ENCODE peak calls at places on chromosomes 7 and 10, in seven cellular contexts. W, S, R, G, L, E and M are unnamed samples.

GRCh38 chr7:42964849-42965805 is 33.0 kb downstream of the MRPL32 start:
- DNase-seq in W (peak; percentile 55), G (no peak), L (peak; percentile 54), R (no peak), E (no peak), S (no peak), M (no peak)

GRCh38 chr10:47346572-47347302 is 1.4 kb upstream of the RBP3 start:
- DNase-seq in L (no peak), E (no peak), G (peak; percentile 19), R (no peak), S (no peak), W (peak; percentile 23), M (no peak)

GRCh38 chr10:74276416-74276815 is 125.4 kb downstream of the ADK start:
- DNase-seq in E (no peak), S (no peak), L (no peak), R (no peak), G (no peak), W (no peak), M (no peak)

GRCh38 chr10:23826399-23826798 is 382.5 kb upstream of the KIAA1217 start:
- DNase-seq in L (peak; percentile 20), E (no peak), G (no peak), W (peak; percentile 64), S (no peak), R (no peak), M (peak; percentile 77)

GRCh38 chr10:516766-517165 is 172.7 kb downstream of the DIP2C start:
- DNase-seq in G (no peak), R (no peak), E (no peak), S (no peak), W (no peak), L (no peak), M (no peak)

GRCh38 chr7:114740095-114740494 is 181.8 kb upstream of the MDFIC start:
- DNase-seq in E (no peak), S (no peak), L (no peak), R (no peak), G (no peak), W (no peak), M (no peak)

GRCh38 chr7:21507627-21508343 is 35.1 kb upstream of the DNAH11 start:
- DNase-seq in E (no peak), G (no peak), S (peak; percentile 39), L (peak; percentile 67), W (peak; percentile 58), R (peak; percentile 42), M (peak; percentile 18)

GRCh38 chr7:95396136-95397032 is at the start of gene PON3:
- DNase-seq in R (no peak), L (peak; percentile 10), S (no peak), W (no peak), G (peak; percentile 50), E (no peak), M (no peak)

GRCh38 chr10:58982470-58983239 is 193.8 kb upstream of the PHYHIPL start:
- DNase-seq in E (no peak), S (no peak), W (no peak), G (no peak), R (no peak), L (peak; percentile 8), M (no peak)

DNA sequence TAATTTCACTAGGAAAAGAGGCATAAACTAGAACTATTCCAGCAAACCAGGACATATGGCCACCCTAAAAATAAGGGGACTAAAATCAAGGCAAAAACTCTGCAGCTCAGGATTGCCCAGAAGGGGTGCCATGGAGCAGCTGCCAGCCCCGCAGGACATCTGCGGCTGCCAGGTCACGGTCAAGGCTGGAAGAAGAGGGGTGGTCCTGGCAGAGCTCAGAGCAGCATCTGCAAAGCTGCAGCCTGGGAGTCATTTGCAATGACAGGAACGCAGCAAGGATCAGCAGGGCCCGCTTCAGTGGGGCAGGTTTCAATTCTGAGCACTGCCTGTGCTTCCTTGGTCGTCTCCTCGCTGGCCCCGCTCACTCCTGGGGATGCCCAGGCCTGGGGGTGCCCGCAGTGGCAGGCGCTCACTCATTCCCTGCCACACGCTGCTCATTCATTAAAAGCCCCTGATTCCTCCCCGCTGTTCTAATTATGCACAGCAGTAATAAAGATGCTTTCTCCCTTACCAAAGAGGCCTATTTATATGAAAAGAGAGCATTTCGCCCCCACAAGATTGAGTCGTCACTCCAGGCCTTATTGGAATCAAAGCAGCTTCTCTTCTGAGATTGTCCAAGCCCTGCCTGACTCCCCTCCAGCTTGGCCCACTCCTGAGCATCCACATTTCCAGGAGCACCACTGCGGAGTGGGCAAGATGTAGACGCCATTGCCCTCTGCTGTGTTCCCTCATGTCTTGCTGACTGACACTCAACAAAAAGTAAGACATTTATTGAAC is 4.6 kb downstream of the HSPA12A start:
- DNase-seq in W (no peak), S (no peak), R (no peak), L (no peak), G (no peak), E (no peak), M (peak; percentile 28)
- TF ChIP-seq CTCF in W (no peak), S (peak; percentile 62), R (peak; percentile 36), L (peak; percentile 38), G (no peak), E (no peak), M (peak; percentile 34)

GRCh38 chr7:29764227-29764626 is 42.1 kb upstream of the WIPF3 start:
- DNase-seq in R (no peak), W (peak; percentile 13), S (no peak), E (no peak), L (no peak), G (no peak), M (peak; percentile 9)
- TF ChIP-seq CTCF in R (no peak), W (no peak), S (no peak), E (no peak), L (peak; percentile 1), G (peak; percentile 20), M (no peak)

GRCh38 chr7:93551063-93551895 is 23.2 kb downstream of the CALCR start:
- DNase-seq in R (peak; percentile 56), S (peak; percentile 45), L (peak; percentile 77), E (no peak), W (peak; percentile 51), G (no peak), M (no peak)
- TF ChIP-seq CTCF in R (peak; percentile 60), S (peak; percentile 86), L (peak; percentile 62), E (no peak), W (peak; percentile 48), G (peak; percentile 19), M (peak; percentile 64)

DNA sequence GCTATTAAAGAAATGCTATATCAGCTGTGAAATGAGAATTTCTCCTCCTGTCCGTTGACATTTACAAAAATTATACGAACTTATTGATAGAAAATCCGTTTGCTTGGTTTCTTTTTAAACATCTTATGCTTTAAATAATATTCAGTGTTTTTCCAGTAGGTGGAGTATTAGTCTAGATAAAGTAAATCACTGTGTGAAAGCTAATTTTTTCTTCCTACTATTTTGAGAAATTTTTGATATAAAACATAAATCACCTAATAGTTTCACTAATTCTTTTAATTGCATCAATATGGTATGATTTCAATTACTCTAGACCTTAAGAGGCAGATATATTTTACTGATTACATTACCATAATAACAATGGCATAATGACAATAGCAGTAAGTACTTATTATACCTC is 335.2 kb upstream of the C7orf33 start:
- DNase-seq in E (no peak), R (no peak), W (no peak), L (no peak), G (no peak), S (no peak), M (no peak)
- TF ChIP-seq CTCF in E (peak; percentile 9), R (no peak), W (peak; percentile 42), L (no peak), G (no peak), S (peak; percentile 56), M (no peak)

DNA sequence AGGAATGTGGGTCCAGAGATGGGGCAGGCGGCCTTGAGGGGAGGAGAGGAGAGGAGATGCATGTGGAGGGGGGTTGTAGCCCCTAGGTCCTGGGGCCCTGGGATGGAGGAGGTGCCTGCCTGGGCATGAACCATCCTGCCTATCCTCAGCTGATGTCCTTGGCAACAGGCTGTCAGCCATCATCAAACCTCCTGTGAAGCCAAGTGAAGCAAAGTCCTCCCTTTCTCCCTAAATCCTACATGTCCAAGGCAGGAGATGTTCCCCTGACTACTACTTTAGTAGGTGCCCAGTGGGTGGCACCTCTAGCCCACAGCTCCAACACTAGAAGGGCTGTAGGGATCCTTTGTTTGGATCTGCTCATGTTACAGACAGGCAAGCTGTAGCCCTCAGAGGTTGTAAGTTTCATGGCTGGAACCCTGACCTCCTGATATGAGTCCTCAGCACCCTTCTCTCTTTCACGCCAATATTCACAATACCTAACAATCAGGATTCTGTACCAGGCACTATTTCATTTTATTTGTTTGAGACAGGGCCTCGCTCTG is 66.6 kb upstream of the SYPL1 start:
- DNase-seq in R (peak; percentile 57), E (no peak), L (peak; percentile 70), W (peak; percentile 79), S (peak; percentile 48), G (no peak), M (no peak)
- TF ChIP-seq CTCF in R (peak; percentile 51), E (no peak), L (peak; percentile 48), W (peak; percentile 22), S (peak; percentile 59), G (peak; percentile 27), M (no peak)

DNA sequence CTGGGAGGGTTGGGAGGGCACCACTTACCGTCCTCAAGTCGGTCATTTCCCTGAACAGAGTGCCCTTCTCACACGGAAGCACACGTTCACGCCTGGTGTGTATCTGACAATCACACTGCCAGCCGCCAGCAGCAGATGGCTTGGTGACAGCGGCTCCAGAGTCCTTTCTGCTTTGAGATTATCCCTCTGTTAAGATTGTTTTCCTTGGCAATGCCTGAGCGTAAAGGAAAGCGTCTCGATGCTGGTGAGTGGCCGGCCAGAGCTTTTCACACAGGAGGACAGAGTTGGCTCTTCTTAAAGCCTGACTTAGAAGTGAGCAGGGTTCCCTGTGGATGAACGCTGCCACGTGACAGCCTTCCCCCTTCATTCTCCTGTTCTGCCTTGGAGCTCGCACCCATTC is 22.0 kb upstream of the PRKAR1B start:
- DNase-seq in G (peak; percentile 30), L (peak; percentile 52), W (no peak), S (no peak), R (no peak), E (no peak), M (no peak)
- TF ChIP-seq CTCF in G (no peak), L (no peak), W (no peak), S (no peak), R (no peak), E (no peak), M (no peak)

DNA sequence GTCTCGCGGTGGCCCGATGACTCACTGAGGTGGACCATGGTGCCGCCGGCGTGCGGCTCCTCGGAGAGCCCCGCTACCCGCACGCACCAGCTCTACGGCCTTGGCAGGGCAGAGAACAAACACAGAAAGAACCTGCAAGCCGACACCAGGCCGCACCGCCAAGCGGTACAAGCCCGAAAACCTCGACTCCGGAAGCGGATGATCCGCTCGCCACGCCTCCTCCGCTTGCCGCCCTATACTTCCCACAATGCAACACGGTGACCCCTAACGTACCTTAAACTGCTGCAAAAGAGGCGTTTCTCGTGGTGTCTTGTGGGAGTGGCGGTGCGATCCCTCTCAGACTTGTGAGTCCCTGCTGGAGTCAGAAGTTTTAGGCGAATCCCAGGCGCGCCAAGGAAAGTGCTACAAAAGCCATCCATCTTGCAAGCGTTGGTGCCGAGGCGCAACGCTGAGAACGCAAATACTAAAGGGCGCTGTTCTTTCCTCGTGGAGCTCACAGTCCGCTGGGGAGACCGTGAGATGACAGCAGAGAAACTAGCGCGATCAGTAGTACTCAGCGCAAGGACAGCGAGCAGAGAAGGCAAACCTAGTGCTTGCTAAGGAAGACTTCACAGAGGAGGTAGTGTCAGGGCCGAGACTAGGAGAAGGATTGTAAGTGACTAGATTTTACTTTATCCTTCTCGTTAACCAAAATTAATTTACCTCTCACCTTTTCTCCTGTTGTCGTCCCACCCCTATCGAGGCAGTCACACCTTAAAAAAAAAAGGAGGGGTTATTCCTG is at the start of gene MRPS16:
- DNase-seq in R (peak; percentile 96), W (peak; percentile 98), S (peak; percentile 97), G (peak; percentile 95), L (peak; percentile 98), E (peak; percentile 92), M (peak; percentile 89)
- TF ChIP-seq CTCF in R (no peak), W (no peak), S (no peak), G (no peak), L (no peak), E (no peak), M (no peak)